ENCODE peak calls at places on chromosomes 5 and 9, in seven cellular contexts. L is activated T-cell treated with anti-CD3 and anti-CD28 coated beads for 1 hour, R is cerebellar nuclear complex, C is occipital lobe, T is fibroblast of mammary gland, N is mesenteric fat pad, B is ELR. Q is an unnamed sample.
A peak's percentile ranks its signal among the peaks of the same experiment; 100 is the strongest.

GRCh38 chr5:67291671-67292070 is 95.1 kb upstream of the CD180 start:
- DNase-seq in T (no peak), B (no peak), R (no peak), C (peak; percentile 31), N (no peak), L (no peak), Q (peak; percentile 69)

GRCh38 chr5:38468202-38468656 is 88.2 kb downstream of the LIFR start:
- DNase-seq in L (no peak), T (peak; percentile 97), B (peak; percentile 98), C (no peak), N (no peak), R (no peak), Q (no peak)

GRCh38 chr5:134141346-134142050 is 27.0 kb downstream of the TCF7 start:
- DNase-seq in B (peak; percentile 42), T (peak; percentile 10), N (peak; percentile 64), L (no peak), R (no peak), C (no peak), Q (no peak)

GRCh38 chr9:137524161-137524560 is 26.0 kb downstream of the PNPLA7 start:
- DNase-seq in N (no peak), T (no peak), L (no peak), R (no peak), B (no peak), C (no peak), Q (no peak)

GRCh38 chr5:14270212-14270702 is 127.1 kb downstream of the TRIO start:
- DNase-seq in B (peak; percentile 91), C (no peak), T (peak; percentile 74), L (no peak), R (peak; percentile 54), N (no peak), Q (no peak)

GRCh38 chr5:134090482-134090881 is 24.0 kb upstream of the TCF7 start:
- DNase-seq in T (no peak), C (no peak), N (no peak), R (no peak), L (peak; percentile 74), B (no peak), Q (no peak)

GRCh38 chr5:112772095-112772494 is 34.4 kb downstream of the APC start:
- DNase-seq in T (peak; percentile 45), L (no peak), C (no peak), B (peak; percentile 48), R (no peak), N (no peak), Q (no peak)

GRCh38 chr9:106693546-106693945 is 169.4 kb upstream of the ZNF462 start:
- DNase-seq in L (no peak), R (no peak), C (no peak), T (no peak), B (no peak), N (no peak), Q (no peak)

Q was measured in head of caudate nucleus.